ENCODE peak calls at places on chromosome 22, in six cellular contexts. One of them, this sample, is unnamed.

GRCh38 chr22:44271010-44271500 is 41.7 kb downstream of the SHISAL1 start:
- DNase-seq in CD4-positive, alpha-beta memory T cell: no peak
- DNase-seq in anterior cingulate cortex: no peak
- DNase-seq in DND-41: no peak
- DNase-seq in fibroblast of villous mesenchyme: no peak
- DNase-seq in stimulated activated CD4-positive, alpha-beta T cell treated with anti-CD3 and anti-CD28 coated beads, Interleukin-15, amount 100 ng/mL, for 1 hour: no peak
- DNase-seq in this sample: no peak

GRCh38 chr22:37345863-37346514 is 63.7 kb downstream of the CYTH4 start:
- DNase-seq in DND-41: no peak
- DNase-seq in fibroblast of villous mesenchyme: peak
- DNase-seq in anterior cingulate cortex: no peak
- DNase-seq in CD4-positive, alpha-beta memory T cell: no peak
- DNase-seq in stimulated activated CD4-positive, alpha-beta T cell treated with anti-CD3 and anti-CD28 coated beads, Interleukin-15, amount 100 ng/mL, for 1 hour: no peak
- DNase-seq in this sample: no peak

GRCh38 chr22:44718418-44718817 is 16.4 kb downstream of the PRR5 start:
- DNase-seq in anterior cingulate cortex: no peak
- DNase-seq in stimulated activated CD4-positive, alpha-beta T cell treated with anti-CD3 and anti-CD28 coated beads, Interleukin-15, amount 100 ng/mL, for 1 hour: no peak
- DNase-seq in DND-41: peak
- DNase-seq in CD4-positive, alpha-beta memory T cell: peak
- DNase-seq in fibroblast of villous mesenchyme: no peak
- DNase-seq in this sample: peak

GRCh38 chr22:26452236-26453016 is 23.4 kb downstream of the ASPHD2 start:
- DNase-seq in fibroblast of villous mesenchyme: no peak
- DNase-seq in stimulated activated CD4-positive, alpha-beta T cell treated with anti-CD3 and anti-CD28 coated beads, Interleukin-15, amount 100 ng/mL, for 1 hour: no peak
- DNase-seq in DND-41: no peak
- DNase-seq in CD4-positive, alpha-beta memory T cell: no peak
- DNase-seq in anterior cingulate cortex: no peak
- DNase-seq in this sample: no peak

GRCh38 chr22:36759481-36760159 is 16.3 kb downstream of the IFT27 start:
- DNase-seq in CD4-positive, alpha-beta memory T cell: no peak
- DNase-seq in fibroblast of villous mesenchyme: no peak
- DNase-seq in stimulated activated CD4-positive, alpha-beta T cell treated with anti-CD3 and anti-CD28 coated beads, Interleukin-15, amount 100 ng/mL, for 1 hour: no peak
- DNase-seq in anterior cingulate cortex: no peak
- DNase-seq in DND-41: no peak
- DNase-seq in this sample: no peak

GRCh38 chr22:19810381-19811141 is 44.1 kb downstream of the GNB1L start:
- DNase-seq in DND-41: no peak
- DNase-seq in anterior cingulate cortex: no peak
- DNase-seq in stimulated activated CD4-positive, alpha-beta T cell treated with anti-CD3 and anti-CD28 coated beads, Interleukin-15, amount 100 ng/mL, for 1 hour: no peak
- DNase-seq in fibroblast of villous mesenchyme: peak
- DNase-seq in CD4-positive, alpha-beta memory T cell: peak
- DNase-seq in this sample: no peak

GRCh38 chr22:27094633-27095308 is 437.4 kb downstream of the MIAT start:
- DNase-seq in CD4-positive, alpha-beta memory T cell: no peak
- DNase-seq in stimulated activated CD4-positive, alpha-beta T cell treated with anti-CD3 and anti-CD28 coated beads, Interleukin-15, amount 100 ng/mL, for 1 hour: no peak
- DNase-seq in anterior cingulate cortex: no peak
- DNase-seq in fibroblast of villous mesenchyme: no peak
- DNase-seq in DND-41: no peak
- DNase-seq in this sample: no peak

GRCh38 chr22:49788492-49788891 is 39.2 kb downstream of the BRD1 start:
- DNase-seq in CD4-positive, alpha-beta memory T cell: no peak
- DNase-seq in DND-41: no peak
- DNase-seq in anterior cingulate cortex: no peak
- DNase-seq in stimulated activated CD4-positive, alpha-beta T cell treated with anti-CD3 and anti-CD28 coated beads, Interleukin-15, amount 100 ng/mL, for 1 hour: no peak
- DNase-seq in fibroblast of villous mesenchyme: peak
- DNase-seq in this sample: no peak

GRCh38 chr22:49209452-49210195 is 618.0 kb downstream of the BRD1 start:
- DNase-seq in CD4-positive, alpha-beta memory T cell: no peak
- DNase-seq in DND-41: no peak
- DNase-seq in stimulated activated CD4-positive, alpha-beta T cell treated with anti-CD3 and anti-CD28 coated beads, Interleukin-15, amount 100 ng/mL, for 1 hour: no peak
- DNase-seq in anterior cingulate cortex: peak
- DNase-seq in fibroblast of villous mesenchyme: no peak
- DNase-seq in this sample: no peak

GRCh38 chr22:29055192-29055830 is 6.3 kb downstream of the C22orf31 start:
- DNase-seq in anterior cingulate cortex: no peak
- DNase-seq in fibroblast of villous mesenchyme: no peak
- DNase-seq in CD4-positive, alpha-beta memory T cell: no peak
- DNase-seq in stimulated activated CD4-positive, alpha-beta T cell treated with anti-CD3 and anti-CD28 coated beads, Interleukin-15, amount 100 ng/mL, for 1 hour: no peak
- DNase-seq in DND-41: peak
- DNase-seq in this sample: no peak

GRCh38 chr22:40215266-40215665 is 37.5 kb downstream of the TNRC6B start:
- DNase-seq in fibroblast of villous mesenchyme: no peak
- DNase-seq in DND-41: no peak
- DNase-seq in CD4-positive, alpha-beta memory T cell: no peak
- DNase-seq in stimulated activated CD4-positive, alpha-beta T cell treated with anti-CD3 and anti-CD28 coated beads, Interleukin-15, amount 100 ng/mL, for 1 hour: no peak
- DNase-seq in anterior cingulate cortex: no peak
- DNase-seq in this sample: no peak

GRCh38 chr22:31857247-31857646 is 87.1 kb upstream of the YWHAH start:
- DNase-seq in CD4-positive, alpha-beta memory T cell: no peak
- DNase-seq in DND-41: no peak
- DNase-seq in anterior cingulate cortex: peak
- DNase-seq in fibroblast of villous mesenchyme: no peak
- DNase-seq in stimulated activated CD4-positive, alpha-beta T cell treated with anti-CD3 and anti-CD28 coated beads, Interleukin-15, amount 100 ng/mL, for 1 hour: no peak
- DNase-seq in this sample: no peak